ENCODE peak calls at places on chromosomes 7 and 10, in nine cellular contexts. N is activated T-cell treated with anti-CD3 and anti-CD28 coated beads, Interleukin-2, amount 50 U/mL, for 72 hours; F is heart left ventricle; G is A549; V is lower lobe of right lung; H is right cardiac atrium; R is naive thymus-derived CD8-positive, alpha-beta T cell; U is RWPE2; A is activated CD8-positive, alpha-beta T cell treated with anti-CD3 and anti-CD28 coated beads for 36 hours. D is an unnamed sample.

GRCh38 chr7:116028808-116029207 is 1.8 kb downstream of the TFEC start:
- ATAC-seq in N (no peak), F (no peak), G (no peak), V (no peak), H (no peak), R (no peak), U (no peak), A (no peak), D (no peak)

GRCh38 chr7:34823650-34824258 is 165.7 kb downstream of the NPSR1 start:
- ATAC-seq in N (no peak), F (no peak), G (peak), V (peak), H (peak), R (peak), U (peak), A (peak), D (peak)

GRCh38 chr10:118499186-118499585 is 96.3 kb downstream of the PRLHR start:
- ATAC-seq in N (no peak), F (no peak), G (no peak), V (no peak), H (no peak), R (no peak), U (no peak), A (no peak), D (no peak)

GRCh38 chr10:49310460-49310859 is 11.5 kb downstream of the C10orf71 start:
- ATAC-seq in N (peak), F (no peak), G (no peak), V (no peak), H (no peak), R (no peak), U (no peak), A (peak), D (peak)

GRCh38 chr10:71980181-71981023 is 16.2 kb downstream of the CHST3 start:
- ATAC-seq in N (no peak), F (no peak), G (no peak), V (no peak), H (peak), R (no peak), U (no peak), A (no peak), D (no peak)

GRCh38 chr10:89789188-89789587 is 87.8 kb downstream of the KIF20B start:
- ATAC-seq in N (peak), F (no peak), G (no peak), V (no peak), H (no peak), R (peak), U (no peak), A (peak), D (peak)

GRCh38 chr10:63481815-63482421 is 16.1 kb upstream of the JMJD1C start:
- ATAC-seq in N (no peak), F (no peak), G (no peak), V (peak), H (no peak), R (no peak), U (peak), A (no peak), D (no peak)

GRCh38 chr7:75967573-75967997 is 26.8 kb downstream of the TMEM120A start:
- ATAC-seq in N (no peak), F (peak), G (no peak), V (peak), H (peak), R (no peak), U (no peak), A (no peak), D (no peak)

GRCh38 chr10:102519246-102519805 is 15.6 kb downstream of the SUFU start:
- ATAC-seq in N (no peak), F (no peak), G (no peak), V (no peak), H (no peak), R (no peak), U (no peak), A (no peak), D (no peak)

GRCh38 chr7:101167645-101168411 is 2.5 kb upstream of the VGF start:
- ATAC-seq in N (no peak), F (no peak), G (no peak), V (no peak), H (no peak), R (no peak), U (no peak), A (no peak), D (no peak)

GRCh38 chr7:44761207-44762161 is 12.8 kb downstream of the ZMIZ2 start:
- ATAC-seq in N (no peak), F (peak), G (no peak), V (peak), H (peak), R (no peak), U (peak), A (no peak), D (no peak)

D was measured in activated T-helper 17 cell treated with anti-CD3 and anti-CD28 coated beads, Interleukin-2, amount 50 U/mL, for 72 hours.